ENCODE peak calls at places on chromosomes 11 and 22, in four cellular contexts. I, E, N and R are unnamed samples.

GRCh38 chr11:3158821-3159220 is 6.3 kb downstream of the OSBPL5 start:
- DNase-seq in I (no peak), E (no peak), N (no peak), R (no peak)

GRCh38 chr11:12756867-12757266 is 82.6 kb downstream of the TEAD1 start:
- DNase-seq in I (no peak), E (no peak), N (no peak), R (no peak)

GRCh38 chr11:56700242-56700918 is 1.5 kb downstream of the OR9G1 start:
- DNase-seq in I (no peak), E (no peak), N (no peak), R (no peak)

GRCh38 chr11:89487016-89487415 is 4.2 kb downstream of the NOX4 start:
- DNase-seq in I (no peak), E (no peak), N (no peak), R (no peak)

GRCh38 chr11:61378713-61379313 is 13.6 kb upstream of the TMEM216 start:
- DNase-seq in I (no peak), E (peak), N (no peak), R (no peak)

GRCh38 chr11:65353376-65353775 is 1.2 kb upstream of the TIGD3 start:
- DNase-seq in I (no peak), E (no peak), N (no peak), R (no peak)

GRCh38 chr22:39651783-39652058 is 81.2 kb downstream of the CACNA1I start:
- DNase-seq in I (no peak), E (no peak), N (no peak), R (no peak)

GRCh38 chr22:32354360-32355351 is 3.0 kb upstream of the RFPL3 start:
- DNase-seq in I (no peak), E (no peak), N (no peak), R (no peak)

GRCh38 chr11:67534070-67534679 is 10.9 kb upstream of the CABP2 start:
- DNase-seq in I (no peak), E (no peak), N (no peak), R (no peak)

GRCh38 chr22:19876941-19877625 is 22.4 kb upstream of the GNB1L start:
- DNase-seq in I (peak), E (no peak), N (no peak), R (no peak)

GRCh38 chr22:17872491-17872890 is 98.2 kb upstream of the BID start:
- DNase-seq in I (no peak), E (no peak), N (no peak), R (no peak)

GRCh38 chr22:50269573-50270301 is 443 bp downstream of the MAPK11 start:
- DNase-seq in I (no peak), E (no peak), N (no peak), R (no peak)

GRCh38 chr11:106302416-106302815 is 225.0 kb downstream of the AASDHPPT start:
- DNase-seq in I (no peak), E (no peak), N (no peak), R (no peak)

GRCh38 chr11:65446446-65447277 is 24.1 kb downstream of the NEAT1 start:
- DNase-seq in I (no peak), E (no peak), N (no peak), R (no peak)

GRCh38 chr11:2565447-2566222 is 120.8 kb downstream of the KCNQ1 start:
- DNase-seq in I (no peak), E (no peak), N (no peak), R (no peak)

GRCh38 chr11:27497284-27497866 is 9.2 kb downstream of the LIN7C start:
- DNase-seq in I (no peak), E (peak), N (no peak), R (no peak)
- TF ChIP-seq SUZ12 in I (no peak), E (no peak), N (no peak), R (no peak)

GRCh38 chr11:15923169-15923568 is 433.2 kb downstream of the SOX6 start:
- DNase-seq in I (no peak), E (no peak), N (no peak), R (no peak)
- TF ChIP-seq YY1 in I (no peak), E (no peak), N (no peak), R (no peak)

DNA sequence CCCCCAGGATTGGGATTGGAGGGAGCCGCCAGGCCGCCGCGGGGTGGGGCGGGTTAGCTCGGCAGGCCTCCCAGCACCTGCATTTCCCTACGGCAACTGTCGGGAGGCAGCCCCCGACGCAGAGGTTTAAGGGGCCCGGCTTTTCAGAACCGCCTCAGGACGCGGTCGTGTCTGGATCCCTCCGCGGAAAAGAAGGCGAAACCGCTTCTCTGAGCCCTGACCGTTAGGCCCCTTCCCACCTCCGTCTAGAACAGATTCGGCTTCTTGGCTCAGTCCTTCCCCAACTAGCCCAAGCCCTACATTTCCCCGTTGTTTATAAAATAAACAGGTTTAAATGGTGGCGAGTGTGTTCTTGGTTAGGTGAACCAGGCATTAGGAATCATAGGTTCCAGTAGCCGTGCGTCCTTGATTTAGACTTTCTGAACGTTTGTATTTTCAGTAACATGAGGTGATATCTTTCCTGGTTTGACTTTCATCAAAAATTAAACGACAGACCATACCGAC is 1.0 kb upstream of the HSPA8 start:
- DNase-seq in I (no peak), E (no peak), N (no peak), R (peak)
- TF ChIP-seq ZNF274 in I (no peak), E (no peak), N (no peak), R (no peak)

GRCh38 chr11:123063396-123064267 is 1.7 kb upstream of the HSPA8 start:
- DNase-seq in I (no peak), E (peak), N (no peak), R (peak)
- TF ChIP-seq SUZ12 in I (no peak), E (no peak), N (no peak), R (no peak)

GRCh38 chr11:94924074-94925031 is 49.0 kb downstream of the CWC15 start:
- DNase-seq in I (no peak), E (no peak), N (no peak), R (no peak)

GRCh38 chr11:94925422-94926270 is 47.7 kb downstream of the CWC15 start:
- DNase-seq in I (no peak), E (no peak), N (no peak), R (no peak)

GRCh38 chr11:94926271-94926625 is 47.1 kb downstream of the CWC15 start:
- DNase-seq in I (no peak), E (no peak), N (no peak), R (no peak)

GRCh38 chr11:94928146-94928995 is 45.0 kb downstream of the CWC15 start:
- DNase-seq in I (no peak), E (no peak), N (no peak), R (no peak)

GRCh38 chr11:94926698-94927237 is 46.6 kb downstream of the CWC15 start:
- DNase-seq in I (no peak), E (no peak), N (no peak), R (peak)
- TF ChIP-seq YY1 in I (no peak), E (no peak), N (no peak), R (no peak)

GRCh38 chr11:6609502-6610015 is 2.5 kb downstream of the TAF10 start:
- DNase-seq in I (no peak), E (no peak), N (no peak), R (no peak)
- TF ChIP-seq ZNF274 in I (no peak), E (no peak), N (no peak), R (no peak)

GRCh38 chr11:131687291-131688055 is 317.1 kb downstream of the NTM start:
- DNase-seq in I (peak), E (no peak), N (no peak), R (no peak)

GRCh38 chr11:131690362-131690761 is 319.9 kb downstream of the NTM start:
- DNase-seq in I (no peak), E (no peak), N (no peak), R (no peak)

GRCh38 chr11:131688056-131688693 is 317.8 kb downstream of the NTM start:
- DNase-seq in I (peak), E (peak), N (no peak), R (peak)

GRCh38 chr11:131690776-131691557 is 320.6 kb downstream of the NTM start:
- DNase-seq in I (no peak), E (no peak), N (no peak), R (no peak)

GRCh38 chr11:131689049-131689925 is 318.9 kb downstream of the NTM start:
- DNase-seq in I (no peak), E (no peak), N (no peak), R (no peak)
- TF ChIP-seq SUZ12 in I (no peak), E (no peak), N (no peak), R (no peak)

GRCh38 chr22:30813936-30814335 is 119.3 kb downstream of the OSBP2 start:
- DNase-seq in I (no peak), E (no peak), N (no peak), R (no peak)

GRCh38 chr22:30821381-30821780 is 126.7 kb downstream of the OSBP2 start:
- DNase-seq in I (no peak), E (no peak), N (no peak), R (no peak)

GRCh38 chr22:30821863-30822215 is 127.2 kb downstream of the OSBP2 start:
- DNase-seq in I (no peak), E (no peak), N (no peak), R (no peak)

GRCh38 chr22:30816413-30816812 is 121.7 kb downstream of the OSBP2 start:
- DNase-seq in I (no peak), E (no peak), N (no peak), R (no peak)
- TF ChIP-seq YY1 in I (no peak), E (no peak), N (no peak), R (no peak)